ENCODE peak calls at places on chromosomes 3 and 15, in seven cellular contexts. E is lower lobe of right lung; M is mesothelial cell of epicardium; F is stimulated activated CD8-positive, alpha-beta memory T cell treated with anti-CD3 and anti-CD28 coated beads, Interleukin-4, amount 100 ng/mL, for 4 hours; J is HS-5; R is hypothalamus; P is stimulated activated effector memory CD8-positive, alpha-beta T cell treated with anti-CD3 and anti-CD28 coated beads, Interleukin-12 subunit alpha, Interleukin-12 subunit beta, amount 100 ng/mL, for 72 hours. L is an unnamed sample.

GRCh38 chr3:16112910-16113504 is 61.5 kb upstream of the GALNT15 start:
- DNase-seq in P (no peak), R (no peak), J (no peak), E (no peak), F (no peak), M (no peak), L (no peak)

GRCh38 chr3:177521305-177521704 is 324.0 kb upstream of the TBL1XR1 start:
- DNase-seq in E (peak), M (peak), F (no peak), P (no peak), R (no peak), J (no peak), L (no peak)

GRCh38 chr15:91055548-91056331 is 33.3 kb upstream of the VPS33B start:
- DNase-seq in M (no peak), J (peak), R (no peak), E (no peak), F (no peak), P (no peak), L (no peak)

GRCh38 chr15:101455291-101455916 is 34.1 kb downstream of the PCSK6 start:
- DNase-seq in E (no peak), M (no peak), R (no peak), F (no peak), P (no peak), J (peak), L (no peak)

GRCh38 chr3:152836269-152836668 is 1.3 kb downstream of the P2RY1 start:
- DNase-seq in R (no peak), E (no peak), M (no peak), J (no peak), P (no peak), F (no peak), L (peak)

GRCh38 chr3:58242340-58242739 is 4.7 kb downstream of the ABHD6 start:
- DNase-seq in E (no peak), R (no peak), F (no peak), P (no peak), J (no peak), M (no peak), L (no peak)

GRCh38 chr15:70669966-70670658 is 93.2 kb downstream of the UACA start:
- DNase-seq in E (no peak), J (no peak), P (no peak), R (no peak), F (no peak), M (no peak), L (no peak)

GRCh38 chr3:151770941-151771340 is 37.2 kb downstream of the AADACL2 start:
- DNase-seq in P (no peak), J (no peak), R (no peak), F (no peak), E (peak), M (no peak), L (no peak)

L was measured in GM06990.